ENCODE peak calls at places on chromosomes 16 and 17, in nine cellular contexts. Z is BE2C, U is transverse colon, V is H1, J is mucosa of descending colon, E is RWPE1, L is colonic mucosa, S is fibroblast of pulmonary artery, D is H9. A is an unnamed sample.

GRCh38 chr16:29745126-29745852 is 501 bp downstream of the C16orf54 start:
- DNase-seq in Z (no peak), U (peak; percentile 31), V (no peak), J (peak; percentile 46), E (no peak), L (peak; percentile 29), S (no peak), D (no peak), A (no peak)

GRCh38 chr16:59021751-59022150 is 287.6 kb upstream of the GOT2 start:
- DNase-seq in Z (no peak), U (no peak), V (no peak), J (no peak), E (peak; percentile 27), L (no peak), S (peak; percentile 13), D (no peak), A (no peak)

GRCh38 chr16:49213594-49213993 is 68.0 kb downstream of the CBLN1 start:
- DNase-seq in Z (no peak), U (no peak), V (peak; percentile 47), J (no peak), E (no peak), L (no peak), S (no peak), D (peak; percentile 50), A (no peak)

GRCh38 chr16:83305092-83305491 is 502.7 kb upstream of the HSBP1 start:
- DNase-seq in Z (no peak), U (no peak), V (no peak), J (no peak), E (peak; percentile 16), L (no peak), S (peak; percentile 92), D (no peak), A (no peak)

GRCh38 chr17:60134396-60135159 is 15.2 kb upstream of the CA4 start:
- DNase-seq in Z (peak; percentile 28), U (no peak), V (no peak), J (no peak), E (no peak), L (peak; percentile 24), S (peak; percentile 69), D (no peak), A (no peak)

GRCh38 chr16:88406096-88407041 is 23.6 kb downstream of the ZNF469 start:
- DNase-seq in Z (no peak), U (no peak), V (no peak), J (no peak), E (no peak), L (no peak), S (no peak), D (no peak), A (no peak)

GRCh38 chr17:63830904-63831491 is 3.5 kb upstream of the FTSJ3 start:
- DNase-seq in Z (no peak), U (no peak), V (no peak), J (no peak), E (no peak), L (no peak), S (no peak), D (no peak), A (no peak)

GRCh38 chr17:14730821-14731220 is 429.9 kb downstream of the HS3ST3B1 start:
- DNase-seq in Z (no peak), U (no peak), V (no peak), J (no peak), E (no peak), L (no peak), S (no peak), D (no peak), A (no peak)

GRCh38 chr16:25957707-25958106 is 265.9 kb downstream of the HS3ST4 start:
- DNase-seq in Z (no peak), U (no peak), V (no peak), J (no peak), E (no peak), L (no peak), S (no peak), D (no peak), A (no peak)

GRCh38 chr16:25959216-25959615 is 267.5 kb downstream of the HS3ST4 start:
- DNase-seq in Z (no peak), U (peak; percentile 20), V (no peak), J (no peak), E (no peak), L (peak; percentile 20), S (no peak), D (no peak), A (no peak)
- TF ChIP-seq CTCF in Z (no peak), U (no peak), V (no peak), J (no peak), E (no peak), L (no peak), S (no peak), D (no peak), A (no peak)

GRCh38 chr17:49978501-49978900 is 9.5 kb downstream of the DLX4 start:
- DNase-seq in Z (no peak), U (no peak), V (no peak), J (no peak), E (no peak), L (no peak), S (no peak), D (no peak), A (no peak)

GRCh38 chr17:49976828-49977202 is 7.8 kb downstream of the DLX4 start:
- DNase-seq in Z (no peak), U (no peak), V (no peak), J (no peak), E (no peak), L (no peak), S (no peak), D (no peak), A (no peak)

GRCh38 chr17:49979748-49980479 is 10.9 kb downstream of the DLX4 start:
- DNase-seq in Z (no peak), U (no peak), V (no peak), J (no peak), E (no peak), L (no peak), S (no peak), D (no peak), A (no peak)

GRCh38 chr17:49976163-49976827 is 7.3 kb downstream of the DLX4 start:
- DNase-seq in Z (no peak), U (no peak), V (no peak), J (no peak), E (no peak), L (no peak), S (no peak), D (no peak), A (no peak)

DNA sequence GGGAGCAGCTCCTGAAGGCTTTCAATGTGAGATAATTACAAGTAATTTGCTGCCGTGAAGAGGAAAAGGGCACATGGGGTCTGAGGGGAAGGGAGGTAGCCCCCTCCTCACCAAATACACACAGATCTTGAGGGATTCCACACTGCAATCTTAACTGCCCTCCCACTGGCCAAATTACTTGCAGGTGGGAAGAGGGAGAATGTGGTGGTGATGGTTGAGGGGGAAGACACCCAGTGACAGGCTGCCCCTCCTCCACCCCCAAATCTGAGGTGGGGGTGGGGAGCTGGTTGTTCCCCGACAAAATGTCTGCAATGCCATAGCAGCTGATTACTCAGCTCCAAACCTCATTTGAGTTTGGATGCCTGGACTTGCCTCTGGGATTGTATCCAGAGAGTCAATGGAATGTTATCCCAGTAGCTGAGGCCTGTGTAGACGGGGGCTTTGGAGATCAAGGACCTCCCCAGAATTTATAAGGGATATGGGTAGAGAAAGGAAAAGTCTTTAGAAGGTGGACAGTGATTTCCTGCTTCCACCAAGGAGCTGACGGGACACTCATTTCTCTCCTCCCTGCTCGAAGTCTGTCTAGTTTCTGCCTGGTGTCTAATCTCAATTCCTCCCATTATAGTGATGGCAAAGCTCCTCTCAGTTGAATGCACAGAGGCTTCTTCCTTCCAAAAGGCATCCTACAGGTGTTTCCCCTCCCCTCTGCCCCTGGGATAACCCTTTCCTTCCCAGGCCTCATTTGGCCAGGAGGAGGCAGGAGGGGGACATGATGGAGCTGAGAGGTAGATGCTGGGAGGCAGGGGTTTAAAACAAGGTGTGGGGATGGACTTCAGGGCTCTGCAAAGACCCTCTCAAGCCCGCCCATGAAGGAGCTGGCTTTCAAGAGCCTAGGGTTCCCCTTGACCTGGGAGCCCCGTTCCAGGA is 8.7 kb downstream of the DLX4 start:
- DNase-seq in Z (no peak), U (no peak), V (no peak), J (no peak), E (no peak), L (no peak), S (no peak), D (peak; percentile 64), A (no peak)
- TF ChIP-seq CTCF in Z (no peak), U (no peak), V (peak; percentile 48), J (no peak), E (no peak), L (no peak), S (no peak), D (peak; percentile 43), A (no peak)

GRCh38 chr16:67230809-67231660 is 4.1 kb downstream of the TMEM208 start:
- DNase-seq in Z (no peak), U (no peak), V (no peak), J (peak; percentile 17), E (no peak), L (no peak), S (no peak), D (peak; percentile 20), A (no peak)
- TF ChIP-seq CTCF in Z (no peak), U (no peak), V (no peak), J (no peak), E (no peak), L (no peak), S (no peak), D (no peak), A (no peak)

GRCh38 chr17:28315846-28316705 is 2.9 kb upstream of the TMEM97 start:
- DNase-seq in Z (no peak), U (no peak), V (no peak), J (no peak), E (no peak), L (no peak), S (no peak), D (no peak), A (no peak)

GRCh38 chr17:28317099-28317964 is 1.7 kb upstream of the TMEM97 start:
- DNase-seq in Z (no peak), U (no peak), V (no peak), J (no peak), E (no peak), L (no peak), S (no peak), D (no peak), A (no peak)

GRCh38 chr17:28317965-28318758 is 838 bp upstream of the TMEM97 start:
- DNase-seq in Z (peak; percentile 16), U (no peak), V (no peak), J (peak; percentile 48), E (no peak), L (no peak), S (no peak), D (peak; percentile 54), A (no peak)

GRCh38 chr17:28320215-28321061 is 1.4 kb downstream of the TMEM97 start:
- DNase-seq in Z (no peak), U (no peak), V (no peak), J (no peak), E (no peak), L (no peak), S (no peak), D (no peak), A (no peak)

DNA sequence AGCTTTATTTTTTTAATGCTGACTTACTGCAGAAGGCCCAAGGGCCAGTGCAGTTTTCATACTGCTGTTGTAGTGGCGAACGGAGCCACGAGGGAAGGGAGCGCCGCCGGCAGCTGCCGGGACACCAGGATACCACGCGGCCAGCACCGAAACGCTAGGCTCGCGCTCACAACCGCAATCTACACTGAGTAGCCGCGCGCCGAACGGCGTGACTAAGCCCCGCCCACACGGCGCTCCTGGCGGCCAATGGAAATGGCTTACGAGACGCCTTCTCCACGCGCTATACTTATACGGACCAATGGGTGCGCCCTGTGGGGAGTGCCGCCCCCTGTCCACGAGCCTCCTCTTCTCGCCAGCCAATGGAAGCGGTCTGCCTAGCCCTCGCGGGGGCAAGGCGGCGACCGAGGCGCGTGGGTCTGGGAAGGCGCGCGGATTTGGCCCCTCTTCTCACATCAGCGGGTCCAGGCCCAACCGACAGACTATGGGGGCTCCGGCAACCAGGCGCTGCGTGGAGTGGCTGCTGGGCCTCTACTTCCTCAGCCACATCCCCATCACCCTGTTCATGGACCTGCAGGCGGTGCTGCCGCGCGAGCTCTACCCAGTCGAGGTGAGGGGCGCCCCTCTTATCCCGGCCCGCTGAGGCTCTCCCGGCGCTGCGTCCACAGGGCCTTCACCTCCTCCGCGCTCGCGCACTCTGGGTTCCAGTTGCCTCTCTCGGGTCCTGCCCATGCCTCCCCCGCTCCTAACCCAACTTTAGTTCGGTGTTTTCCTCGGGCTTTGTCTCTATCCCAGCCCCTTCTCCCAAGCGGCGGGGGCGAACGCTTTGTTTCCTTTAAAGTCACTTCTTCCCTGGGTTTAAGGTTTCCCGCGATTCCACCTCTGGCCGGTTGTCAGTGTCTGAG is at the start of gene TMEM97:
- DNase-seq in Z (peak; percentile 94), U (peak; percentile 96), V (peak; percentile 73), J (peak; percentile 96), E (peak; percentile 95), L (peak; percentile 98), S (peak; percentile 97), D (peak; percentile 98), A (peak; percentile 85)
- TF ChIP-seq CTCF in Z (no peak), U (peak; percentile 9), V (no peak), J (no peak), E (no peak), L (no peak), S (no peak), D (no peak), A (no peak)